ENCODE peak calls at places on chromosomes 3 and 15, in eight cellular contexts. O is A549, A is K562, P is SK-N-SH, J is GM12878, R is GM23338, K is HepG2, B is HL-60. G is an unnamed sample.

GRCh38 chr3:175129571-175129970 is 270.4 kb downstream of the NAALADL2 start:
- DNase-seq in B (no peak), P (no peak), R (no peak), A (no peak), O (no peak), K (no peak), J (no peak), G (no peak)

GRCh38 chr15:64775551-64776401 is at the start of gene RBPMS2:
- DNase-seq in A (no peak), B (no peak), P (peak), J (no peak), K (no peak), R (peak), O (peak), G (no peak)

GRCh38 chr3:159848348-159849118 is 140.1 kb upstream of the IL12A start:
- DNase-seq in O (no peak), R (no peak), A (no peak), K (no peak), B (no peak), P (no peak), J (no peak), G (no peak)

GRCh38 chr15:69976366-69976994 is 121.2 kb downstream of the TLE3 start:
- DNase-seq in R (peak), J (no peak), B (peak), O (no peak), P (no peak), A (peak), K (peak), G (no peak)

GRCh38 chr3:107241217-107241616 is 136.0 kb upstream of the CCDC54 start:
- DNase-seq in J (no peak), O (peak), B (no peak), R (peak), K (no peak), P (peak), A (peak), G (no peak)

GRCh38 chr3:127012091-127012490 is 29.2 kb downstream of the PLXNA1 start:
- DNase-seq in B (no peak), O (no peak), P (no peak), A (no peak), K (no peak), R (no peak), J (no peak), G (no peak)

GRCh38 chr3:162492446-162493081 is 996.0 kb downstream of the OTOL1 start:
- DNase-seq in K (no peak), O (peak), R (no peak), P (no peak), A (no peak), J (no peak), B (no peak), G (no peak)

GRCh38 chr3:114093001-114093350 is 36.4 kb downstream of the QTRT2 start:
- DNase-seq in J (no peak), A (no peak), O (no peak), B (no peak), K (no peak), R (no peak), P (no peak), G (no peak)

GRCh38 chr15:69093127-69093526 is 67.3 kb upstream of the GLCE start:
- DNase-seq in P (no peak), K (no peak), J (no peak), O (peak), B (no peak), R (peak), A (peak), G (no peak)

GRCh38 chr3:8629151-8630021 is 15.2 kb downstream of the SSUH2 start:
- DNase-seq in J (peak), B (peak), O (peak), A (peak), P (no peak), K (no peak), R (no peak), G (peak)

GRCh38 chr15:52112203-52112750 is 298 bp downstream of the BCL2L10 start:
- DNase-seq in O (no peak), P (peak), A (no peak), K (no peak), B (no peak), R (peak), J (no peak), G (no peak)

GRCh38 chr3:188789201-188789600 is 382.6 kb upstream of the TPRG1 start:
- DNase-seq in A (no peak), O (no peak), K (no peak), P (no peak), B (no peak), J (no peak), R (no peak), G (no peak)

GRCh38 chr3:87287025-87287424 is 10.6 kb upstream of the POU1F1 start:
- DNase-seq in R (no peak), O (no peak), P (no peak), B (no peak), A (no peak), J (no peak), K (no peak), G (peak)

GRCh38 chr3:113825090-113825489 is 13.5 kb upstream of the GRAMD1C start:
- DNase-seq in P (peak), O (peak), J (peak), K (no peak), R (peak), B (no peak), A (peak), G (no peak)

GRCh38 chr15:59245583-59245982 is 38.9 kb downstream of the LDHAL6B start:
- DNase-seq in J (no peak), K (no peak), P (no peak), B (no peak), R (no peak), A (no peak), O (no peak), G (no peak)

GRCh38 chr3:128845119-128845518 is 34.3 kb upstream of the ACAD9 start:
- DNase-seq in P (peak), O (no peak), A (peak), J (no peak), B (no peak), R (peak), K (peak), G (no peak)

GRCh38 chr3:128844502-128844901 is 34.9 kb upstream of the ACAD9 start:
- DNase-seq in J (no peak), P (no peak), R (no peak), A (no peak), K (no peak), O (no peak), B (no peak), G (no peak)

GRCh38 chr3:128847631-128848370 is 31.6 kb upstream of the ACAD9 start:
- DNase-seq in J (no peak), O (no peak), K (no peak), P (no peak), B (no peak), R (no peak), A (no peak), G (no peak)

GRCh38 chr3:128845695-128846491 is 33.5 kb upstream of the ACAD9 start:
- DNase-seq in K (peak), R (peak), P (peak), A (peak), O (peak), J (peak), B (peak), G (no peak)

DNA sequence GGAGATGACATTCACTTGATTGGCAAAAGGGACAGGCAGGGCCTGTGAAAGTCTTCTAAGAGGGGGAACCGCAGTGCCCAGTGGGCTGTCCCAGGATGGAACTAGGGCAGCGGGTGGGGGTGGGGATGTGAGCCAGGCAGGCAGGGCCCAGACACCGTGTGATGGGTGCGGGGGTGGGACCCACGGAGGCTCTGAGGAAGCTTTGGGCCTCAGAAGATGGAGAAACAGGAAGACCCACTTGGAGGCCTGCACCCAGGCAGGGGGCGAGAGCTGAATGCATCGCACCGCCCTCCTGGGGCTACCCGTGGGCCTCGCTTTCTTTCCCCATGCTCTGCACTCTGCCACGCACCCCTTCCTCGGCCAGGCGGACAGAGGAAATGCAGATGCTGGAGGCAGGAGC is 32.9 kb upstream of the ACAD9 start:
- DNase-seq in J (no peak), B (peak), O (no peak), P (no peak), R (no peak), A (no peak), K (no peak), G (no peak)
- TF ChIP-seq CTCF in J (no peak), B (no peak), O (no peak), P (no peak), R (no peak), A (no peak), K (no peak), G (peak)

DNA sequence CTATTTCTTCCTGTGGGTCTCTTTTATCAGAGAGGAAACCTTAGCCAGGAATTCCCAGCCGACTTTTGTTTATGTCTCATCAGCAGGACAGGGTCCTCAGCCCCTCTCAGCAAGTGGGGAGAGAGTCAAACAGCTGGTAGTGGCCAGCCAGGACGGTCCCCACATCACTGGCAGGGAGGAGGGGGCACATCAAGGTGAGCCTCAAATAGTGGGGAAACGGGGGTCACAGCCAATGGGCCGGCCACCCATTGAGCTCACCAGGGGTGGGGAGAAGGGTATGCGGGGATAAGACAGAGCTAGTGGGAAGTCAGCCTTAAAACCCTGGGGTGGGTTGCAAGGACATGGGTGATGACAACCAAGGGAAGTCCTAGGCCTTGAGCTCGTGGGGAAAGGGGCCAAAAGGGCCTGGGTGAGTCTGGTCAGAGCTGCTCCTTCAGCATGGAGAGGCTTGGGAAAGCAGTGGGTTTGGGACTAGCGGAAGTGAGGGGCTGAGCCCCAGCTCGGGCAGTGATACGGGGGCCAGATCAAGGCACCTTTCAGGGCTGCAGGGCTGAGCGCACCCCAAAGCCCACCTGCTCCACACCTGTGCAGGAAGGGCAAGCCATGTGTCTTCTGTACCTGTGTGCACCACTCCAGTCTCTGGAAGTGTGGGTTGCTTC is 29.3 kb upstream of the KLF13 start:
- DNase-seq in A (no peak), R (no peak), J (no peak), K (no peak), O (no peak), P (no peak), B (no peak), G (no peak)
- H3K27ac ChIP-seq in A (no peak), R (no peak), J (no peak), K (peak), O (peak), P (no peak), B (no peak), G (peak)

GRCh38 chr15:25738171-25738792 is 124.8 kb downstream of the ATP10A start:
- DNase-seq in R (no peak), O (no peak), K (no peak), J (no peak), A (no peak), B (peak), P (no peak), G (no peak)
- TF ChIP-seq REST in R (no peak), O (no peak), K (no peak), J (no peak), A (no peak), B (no peak), P (no peak), G (no peak)

GRCh38 chr3:12966847-12967750 is 106.1 kb downstream of the IQSEC1 start:
- DNase-seq in B (no peak), O (peak), J (no peak), A (no peak), R (peak), K (no peak), P (no peak), G (no peak)
- TF ChIP-seq CTCF in B (no peak), O (no peak), J (no peak), A (peak), R (no peak), K (no peak), P (no peak), G (no peak)

GRCh38 chr3:148866261-148866660 is 1.2 kb downstream of the CPA3 start:
- DNase-seq in O (no peak), A (no peak), K (no peak), B (no peak), R (no peak), P (no peak), J (no peak), G (no peak)
- H3K27ac ChIP-seq in O (no peak), A (no peak), K (no peak), B (no peak), R (no peak), P (no peak), J (no peak), G (no peak)

DNA sequence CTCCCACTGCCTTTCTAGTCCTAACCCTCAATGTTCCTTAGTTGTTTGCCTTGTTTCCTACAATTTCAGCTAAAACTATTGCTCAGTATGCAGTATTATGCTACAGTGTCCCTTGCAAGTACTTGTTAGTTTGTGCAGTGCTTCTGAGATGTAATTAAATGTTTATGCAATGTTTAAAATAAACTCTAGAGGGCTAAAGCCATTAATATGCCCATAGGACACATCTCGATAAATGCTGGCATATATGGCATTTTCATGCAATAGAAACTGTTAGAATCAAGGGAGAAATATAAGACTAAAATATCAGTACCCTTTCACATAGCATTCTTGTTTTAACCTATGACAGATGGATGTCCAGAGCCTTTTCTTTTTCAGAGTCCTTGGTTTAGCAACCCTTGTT is 59.8 kb upstream of the ACKR4 start:
- DNase-seq in K (no peak), J (no peak), B (no peak), A (no peak), P (no peak), R (no peak), O (no peak), G (no peak)
- TF ChIP-seq REST in K (no peak), J (no peak), B (no peak), A (no peak), P (no peak), R (no peak), O (no peak), G (no peak)

DNA sequence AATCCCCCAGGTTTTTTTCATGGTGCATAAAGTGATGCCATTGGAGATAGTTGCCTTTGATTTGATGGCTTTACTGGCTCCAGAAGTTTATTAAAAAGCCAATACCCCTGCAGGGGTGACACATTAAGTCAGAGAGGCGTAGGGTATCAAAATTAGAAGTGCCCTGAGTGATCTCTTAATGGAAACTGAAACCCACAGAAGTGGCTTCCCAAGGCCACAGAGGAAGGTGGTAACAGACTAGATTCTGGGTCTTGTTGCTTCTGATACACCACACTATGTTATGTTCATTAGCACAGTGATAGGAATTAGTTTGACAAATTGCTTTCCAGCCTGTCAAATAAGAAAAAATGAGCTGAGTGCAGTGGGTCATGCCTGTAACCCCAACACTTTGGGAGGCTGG is 112.3 kb downstream of the IQCH start:
- DNase-seq in O (no peak), P (no peak), B (no peak), R (no peak), J (peak), A (no peak), K (no peak), G (no peak)
- TF ChIP-seq CTCF in O (no peak), P (no peak), B (no peak), R (no peak), J (no peak), A (no peak), K (no peak), G (no peak)

GRCh38 chr15:39921274-39921638 is 1.2 kb upstream of the GPR176 start:
- DNase-seq in O (no peak), J (no peak), P (no peak), B (no peak), K (no peak), A (no peak), R (no peak), G (no peak)

GRCh38 chr15:39919396-39919739 is 698 bp downstream of the GPR176 start:
- DNase-seq in K (no peak), R (peak), O (no peak), B (no peak), P (no peak), J (no peak), A (no peak), G (no peak)

GRCh38 chr15:39920510-39921273 is 626 bp upstream of the GPR176 start:
- DNase-seq in K (peak), B (peak), A (peak), P (peak), O (peak), J (peak), R (peak), G (no peak)

GRCh38 chr15:39918688-39919385 is 1.2 kb downstream of the GPR176 start:
- DNase-seq in P (no peak), O (no peak), R (no peak), K (no peak), B (no peak), J (no peak), A (no peak), G (no peak)

DNA sequence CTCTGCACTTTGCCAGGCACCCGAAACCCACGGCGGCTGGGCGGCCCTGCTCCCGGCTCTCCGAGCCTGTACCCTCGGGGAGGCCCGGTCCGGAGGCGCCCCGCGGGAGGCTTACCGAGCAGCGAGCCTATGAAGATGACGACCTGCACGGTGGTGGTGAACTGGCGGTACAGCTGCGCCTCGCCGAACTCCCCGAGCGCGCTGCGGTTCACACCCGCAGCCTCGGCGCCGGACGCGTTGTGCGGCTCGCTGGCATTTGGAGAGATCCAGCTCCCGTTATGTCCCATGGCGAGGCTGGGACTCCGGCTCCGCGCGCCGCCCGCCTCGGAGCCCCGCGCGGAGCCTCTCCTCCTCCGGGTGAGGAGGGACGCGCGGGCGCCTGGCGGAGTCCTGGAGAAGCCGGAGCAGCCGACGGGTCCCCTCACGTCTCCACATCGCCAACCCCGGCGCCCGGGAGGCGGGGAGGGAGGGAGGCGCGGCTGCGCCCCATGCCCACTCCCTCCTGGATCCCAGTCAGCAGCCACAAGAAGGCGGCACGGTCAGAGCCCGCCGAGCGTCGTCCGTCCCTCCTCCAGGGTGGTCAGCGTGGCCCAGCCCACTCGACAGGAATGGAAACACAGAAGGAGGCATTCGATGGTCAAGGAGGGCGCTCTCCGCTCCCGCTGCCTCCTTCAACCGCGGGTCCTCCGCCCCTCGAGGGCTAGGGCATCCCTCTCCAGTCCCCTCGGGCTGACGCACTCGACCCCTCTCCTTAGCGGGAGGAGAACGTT is at the start of gene GPR176:
- DNase-seq in J (no peak), P (peak), A (no peak), K (no peak), R (peak), B (no peak), O (peak), G (no peak)
- H3K27ac ChIP-seq in J (peak), P (peak), A (peak), K (no peak), R (peak), B (peak), O (peak), G (peak)

DNA sequence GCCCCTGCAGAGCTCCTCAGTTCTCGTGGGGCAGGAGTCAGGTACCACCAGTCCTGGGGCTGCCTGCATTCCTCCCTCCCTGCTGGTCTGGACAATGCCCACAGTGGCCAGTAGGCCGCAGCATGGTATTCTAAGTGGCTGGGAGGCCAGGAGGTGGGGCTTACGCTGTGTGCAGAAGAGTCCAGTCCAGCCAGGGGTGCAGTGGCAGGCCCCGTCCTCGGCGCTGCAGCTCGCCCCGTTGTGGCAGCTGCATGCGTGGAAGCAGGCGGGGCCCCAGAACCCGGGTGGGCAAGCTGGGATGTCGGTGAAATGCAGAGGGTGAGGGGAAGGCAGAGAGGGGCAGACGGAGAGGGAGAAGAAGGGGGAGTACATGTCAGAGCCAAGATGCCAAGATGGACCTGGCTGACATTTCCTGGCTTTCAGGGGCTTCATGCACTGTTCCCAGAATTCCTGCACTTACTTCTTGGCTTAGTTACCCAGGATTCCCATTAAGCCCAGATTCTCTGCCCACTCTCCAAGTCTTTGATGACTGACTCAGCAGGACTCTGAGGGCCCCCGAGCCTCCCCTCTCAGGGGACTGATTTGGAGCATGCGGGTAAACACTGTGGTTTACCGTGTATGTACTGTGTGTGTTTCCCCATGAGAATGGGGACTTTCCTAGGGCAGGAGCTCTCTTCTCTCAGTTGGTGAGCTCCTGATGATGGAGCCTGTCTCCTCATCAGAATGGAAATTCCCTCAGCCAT is 47.5 kb downstream of the RAB11A start:
- DNase-seq in K (peak), J (peak), P (peak), B (no peak), A (peak), R (peak), O (peak), G (peak)
- TF ChIP-seq REST in K (no peak), J (peak), P (no peak), B (no peak), A (no peak), R (no peak), O (no peak), G (no peak)

DNA sequence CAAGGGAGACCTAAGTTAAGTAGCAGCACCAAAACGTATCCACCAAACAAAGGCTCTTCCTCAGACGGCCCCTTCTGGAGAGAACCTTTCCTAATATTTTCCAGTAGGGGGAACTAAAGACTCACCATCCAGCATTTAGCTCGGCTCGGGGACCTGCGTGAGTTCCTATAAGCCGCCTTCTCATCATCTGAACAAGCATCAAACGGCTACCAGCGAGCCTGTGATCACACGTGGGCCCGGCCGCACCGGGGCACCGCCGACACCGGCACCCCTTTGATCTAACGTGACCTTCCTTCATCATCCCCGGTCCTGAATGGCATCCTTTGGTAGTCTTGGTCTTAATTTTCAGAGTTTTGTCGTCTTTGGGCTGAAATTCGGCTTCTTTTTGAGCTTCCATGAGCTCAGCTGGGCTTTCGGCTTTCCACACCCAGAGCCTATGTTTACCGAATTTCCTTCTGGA is 1.4 kb upstream of the ROBO2 start:
- DNase-seq in K (peak), A (peak), J (no peak), P (peak), O (peak), B (peak), R (peak), G (peak)
- TF ChIP-seq CTCF in K (peak), A (peak), J (peak), P (peak), O (peak), B (peak), R (peak), G (peak)